ENCODE peak calls at places on chromosomes 7 and 10, in eight cellular contexts. D is suprapubic skin, C is mammary epithelial cell, F is sigmoid colon, K is neural crest cell, R is GM10248, W is endothelial cell, N is A549. M is an unnamed sample.

GRCh38 chr7:65809982-65810288 is 62.9 kb upstream of the VKORC1L1 start:
- DNase-seq in D (no peak), C (no peak), F (no peak), K (no peak), R (no peak), W (no peak), N (no peak), M (no peak)

GRCh38 chr7:130127404-130128395 is 57.4 kb downstream of the KLHDC10 start:
- DNase-seq in D (no peak), C (no peak), F (no peak), K (no peak), R (no peak), W (no peak), N (no peak), M (no peak)

GRCh38 chr10:51895209-51895608 is 195.8 kb upstream of the CSTF2T start:
- DNase-seq in D (peak), C (peak), F (peak), K (no peak), R (no peak), W (no peak), N (no peak), M (peak)

GRCh38 chr7:71173955-71174354 is 42.0 kb downstream of the GALNT17 start:
- DNase-seq in D (no peak), C (no peak), F (no peak), K (no peak), R (no peak), W (no peak), N (no peak), M (peak)

GRCh38 chr10:79063661-79064490 is 4.9 kb upstream of the ZMIZ1 start:
- DNase-seq in D (peak), C (no peak), F (peak), K (no peak), R (no peak), W (no peak), N (no peak), M (no peak)

GRCh38 chr7:142873281-142873784 is 12.2 kb downstream of the TRPV6 start:
- DNase-seq in D (peak), C (no peak), F (no peak), K (no peak), R (peak), W (peak), N (peak), M (no peak)

GRCh38 chr10:44673245-44673999 is 237.7 kb upstream of the TMEM72 start:
- DNase-seq in D (no peak), C (no peak), F (no peak), K (no peak), R (no peak), W (no peak), N (no peak), M (no peak)

GRCh38 chr10:3853547-3853989 is 68.6 kb upstream of the KLF6 start:
- DNase-seq in D (no peak), C (no peak), F (peak), K (no peak), R (no peak), W (no peak), N (no peak), M (no peak)

GRCh38 chr10:12663863-12664262 is 314.5 kb downstream of the CAMK1D start:
- DNase-seq in D (no peak), C (no peak), F (no peak), K (no peak), R (no peak), W (no peak), N (no peak), M (no peak)

GRCh38 chr10:11525503-11525902 is 85.9 kb downstream of the USP6NL start:
- DNase-seq in D (no peak), C (no peak), F (peak), K (no peak), R (no peak), W (no peak), N (no peak), M (no peak)

GRCh38 chr10:62993121-62993520 is 140.0 kb upstream of the NRBF2 start:
- DNase-seq in D (no peak), C (peak), F (no peak), K (no peak), R (no peak), W (no peak), N (no peak), M (no peak)

GRCh38 chr10:79069325-79070090 is 742 bp downstream of the ZMIZ1 start:
- DNase-seq in D (no peak), C (peak), F (peak), K (peak), R (peak), W (peak), N (peak), M (peak)

GRCh38 chr7:38291117-38291647 is 17.7 kb upstream of the TARP start:
- DNase-seq in D (no peak), C (no peak), F (no peak), K (no peak), R (peak), W (no peak), N (no peak), M (no peak)

GRCh38 chr10:8013011-8013410 is 41.5 kb upstream of the GATA3 start:
- DNase-seq in D (no peak), C (no peak), F (no peak), K (no peak), R (no peak), W (no peak), N (peak), M (no peak)

GRCh38 chr10:110010076-110011069 is 2.6 kb downstream of the ADD3 start:
- DNase-seq in D (no peak), C (no peak), F (no peak), K (no peak), R (no peak), W (no peak), N (no peak), M (no peak)

GRCh38 chr7:131898418-131898817 is 342.0 kb upstream of the PODXL start:
- DNase-seq in D (no peak), C (peak), F (no peak), K (no peak), R (no peak), W (no peak), N (no peak), M (peak)

GRCh38 chr10:6120691-6121090 is 31.9 kb downstream of the RBM17 start:
- DNase-seq in D (no peak), C (no peak), F (peak), K (no peak), R (no peak), W (no peak), N (no peak), M (no peak)

GRCh38 chr7:29480456-29480855 is 83.2 kb upstream of the PRR15 start:
- DNase-seq in D (no peak), C (no peak), F (peak), K (no peak), R (no peak), W (no peak), N (no peak), M (no peak)

GRCh38 chr7:11737723-11738122 is 94.3 kb downstream of the THSD7A start:
- DNase-seq in D (no peak), C (no peak), F (no peak), K (no peak), R (no peak), W (no peak), N (no peak), M (peak)

GRCh38 chr10:104332243-104333036 is 5.8 kb downstream of the ITPRIP start:
- DNase-seq in D (peak), C (no peak), F (peak), K (no peak), R (no peak), W (no peak), N (no peak), M (no peak)

GRCh38 chr7:102291056-102291915 is 4.6 kb downstream of the SH2B2 start:
- DNase-seq in D (no peak), C (peak), F (no peak), K (no peak), R (peak), W (no peak), N (no peak), M (no peak)

GRCh38 chr10:109956454-109957091 is 33.3 kb upstream of the XPNPEP1 start:
- DNase-seq in D (no peak), C (no peak), F (no peak), K (peak), R (peak), W (peak), N (peak), M (peak)

GRCh38 chr7:149714910-149715471 is 58.4 kb downstream of the ZNF467 start:
- DNase-seq in D (peak), C (peak), F (peak), K (no peak), R (no peak), W (no peak), N (no peak), M (no peak)

GRCh38 chr7:130141161-130141857 is 63.9 kb downstream of the TMEM209 start:
- DNase-seq in D (no peak), C (no peak), F (peak), K (peak), R (peak), W (peak), N (no peak), M (no peak)

GRCh38 chr10:19801369-19801768 is 14.9 kb upstream of the PLXDC2 start:
- DNase-seq in D (no peak), C (no peak), F (no peak), K (no peak), R (no peak), W (no peak), N (no peak), M (no peak)

GRCh38 chr7:72438491-72438890 is 26.4 kb upstream of the CALN1 start:
- DNase-seq in D (no peak), C (no peak), F (no peak), K (no peak), R (no peak), W (no peak), N (no peak), M (no peak)

GRCh38 chr10:113980408-113981087 is 63.1 kb upstream of the ADRB1 start:
- DNase-seq in D (no peak), C (no peak), F (no peak), K (no peak), R (no peak), W (no peak), N (peak), M (peak)
- TF ChIP-seq CTCF in D (no peak), C (peak), F (no peak), K (peak), R (peak), W (no peak), N (peak), M (no peak)

GRCh38 chr7:1058821-1059199 is 14.5 kb downstream of the GPR146 start:
- DNase-seq in D (no peak), C (no peak), F (no peak), K (no peak), R (no peak), W (no peak), N (no peak), M (no peak)
- TF ChIP-seq CTCF in D (no peak), C (no peak), F (no peak), K (no peak), R (no peak), W (no peak), N (no peak), M (no peak)

GRCh38 chr7:127107601-127108007 is 145.1 kb downstream of the GRM8 start:
- DNase-seq in D (no peak), C (peak), F (no peak), K (peak), R (peak), W (peak), N (peak), M (peak)
- TF ChIP-seq CTCF in D (no peak), C (peak), F (no peak), K (peak), R (no peak), W (peak), N (peak), M (peak)

GRCh38 chr7:106781828-106782544 is 83.1 kb upstream of the PIK3CG start:
- DNase-seq in D (no peak), C (no peak), F (no peak), K (no peak), R (no peak), W (no peak), N (no peak), M (no peak)

GRCh38 chr7:106777666-106778299 is 87.3 kb upstream of the PIK3CG start:
- DNase-seq in D (no peak), C (no peak), F (no peak), K (no peak), R (no peak), W (no peak), N (no peak), M (no peak)

GRCh38 chr7:106781007-106781406 is 84.1 kb upstream of the PIK3CG start:
- DNase-seq in D (no peak), C (no peak), F (no peak), K (no peak), R (no peak), W (no peak), N (no peak), M (no peak)

GRCh38 chr7:106778656-106779250 is 86.3 kb upstream of the PIK3CG start:
- DNase-seq in D (no peak), C (no peak), F (no peak), K (no peak), R (no peak), W (no peak), N (no peak), M (no peak)

DNA sequence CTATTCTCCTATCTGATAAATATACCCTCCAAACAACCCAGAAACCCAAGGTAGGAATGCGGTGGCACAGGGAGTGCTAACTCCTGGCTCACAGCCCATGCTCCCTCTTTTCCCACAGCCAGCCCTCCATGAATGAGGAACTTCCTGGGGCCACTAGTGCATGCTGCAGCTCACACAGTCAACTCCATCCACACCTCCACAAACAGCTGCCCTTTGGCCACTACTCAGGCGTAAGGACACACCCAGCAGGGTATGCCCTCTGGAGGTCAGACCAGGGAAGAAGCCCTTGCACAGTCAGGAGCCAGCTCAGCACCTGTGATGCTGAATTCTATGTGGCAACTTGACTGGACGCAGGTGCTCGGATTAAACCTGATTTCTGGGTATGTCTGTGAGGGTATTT is 85.2 kb upstream of the PIK3CG start:
- DNase-seq in D (no peak), C (no peak), F (no peak), K (no peak), R (no peak), W (peak), N (peak), M (peak)
- TF ChIP-seq CTCF in D (no peak), C (peak), F (no peak), K (peak), R (no peak), W (no peak), N (no peak), M (no peak)

GRCh38 chr10:43206391-43207235 is 60.3 kb downstream of the RASGEF1A start:
- DNase-seq in D (peak), C (no peak), F (peak), K (no peak), R (no peak), W (peak), N (no peak), M (no peak)

GRCh38 chr10:43204394-43204942 is 62.4 kb downstream of the RASGEF1A start:
- DNase-seq in D (no peak), C (no peak), F (peak), K (no peak), R (no peak), W (peak), N (no peak), M (no peak)

GRCh38 chr10:43205681-43206390 is 61.0 kb downstream of the RASGEF1A start:
- DNase-seq in D (peak), C (no peak), F (peak), K (no peak), R (no peak), W (peak), N (no peak), M (no peak)

GRCh38 chr10:43203491-43204393 is 63.1 kb downstream of the RASGEF1A start:
- DNase-seq in D (peak), C (no peak), F (peak), K (peak), R (no peak), W (peak), N (peak), M (no peak)

GRCh38 chr10:43204943-43205671 is 61.8 kb downstream of the RASGEF1A start:
- DNase-seq in D (peak), C (peak), F (peak), K (peak), R (peak), W (peak), N (peak), M (peak)
- TF ChIP-seq CTCF in D (no peak), C (peak), F (no peak), K (peak), R (peak), W (peak), N (peak), M (peak)

GRCh38 chr7:84546403-84546802 is 351.8 kb upstream of the SEMA3A start:
- DNase-seq in D (no peak), C (no peak), F (no peak), K (no peak), R (no peak), W (no peak), N (no peak), M (no peak)
- TF ChIP-seq CTCF in D (no peak), C (no peak), F (no peak), K (no peak), R (no peak), W (no peak), N (no peak), M (no peak)

GRCh38 chr10:102628451-102628911 is 15.8 kb upstream of the TRIM8 start:
- DNase-seq in D (no peak), C (peak), F (peak), K (no peak), R (no peak), W (no peak), N (no peak), M (peak)
- TF ChIP-seq CTCF in D (no peak), C (peak), F (no peak), K (no peak), R (no peak), W (no peak), N (no peak), M (no peak)

DNA sequence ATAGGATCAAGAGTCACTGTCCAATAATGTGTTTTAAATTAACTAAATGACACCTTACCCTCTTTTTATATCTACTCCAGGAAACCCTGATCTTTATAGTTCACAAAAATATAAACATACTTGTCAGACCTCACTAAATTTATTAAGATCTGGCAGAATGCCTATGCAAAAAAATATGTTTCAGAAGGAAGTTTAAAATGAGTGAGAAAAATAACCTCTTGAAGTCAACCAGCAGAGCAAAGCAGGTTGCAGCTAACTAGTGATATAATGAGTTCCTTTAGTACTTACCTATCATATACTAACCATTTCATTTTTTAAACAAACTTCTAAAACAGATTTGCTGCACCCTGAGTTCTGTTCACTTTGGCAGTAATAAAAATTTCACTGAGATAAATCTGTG is 14.0 kb upstream of the HGF start:
- DNase-seq in D (no peak), C (no peak), F (no peak), K (no peak), R (no peak), W (no peak), N (no peak), M (no peak)
- TF ChIP-seq CTCF in D (no peak), C (no peak), F (no peak), K (no peak), R (no peak), W (no peak), N (no peak), M (no peak)

GRCh38 chr7:87926581-87927461 is 7.2 kb upstream of the ADAM22 start:
- DNase-seq in D (no peak), C (peak), F (no peak), K (no peak), R (peak), W (no peak), N (no peak), M (no peak)
- TF ChIP-seq CTCF in D (no peak), C (no peak), F (no peak), K (no peak), R (peak), W (peak), N (no peak), M (no peak)

DNA sequence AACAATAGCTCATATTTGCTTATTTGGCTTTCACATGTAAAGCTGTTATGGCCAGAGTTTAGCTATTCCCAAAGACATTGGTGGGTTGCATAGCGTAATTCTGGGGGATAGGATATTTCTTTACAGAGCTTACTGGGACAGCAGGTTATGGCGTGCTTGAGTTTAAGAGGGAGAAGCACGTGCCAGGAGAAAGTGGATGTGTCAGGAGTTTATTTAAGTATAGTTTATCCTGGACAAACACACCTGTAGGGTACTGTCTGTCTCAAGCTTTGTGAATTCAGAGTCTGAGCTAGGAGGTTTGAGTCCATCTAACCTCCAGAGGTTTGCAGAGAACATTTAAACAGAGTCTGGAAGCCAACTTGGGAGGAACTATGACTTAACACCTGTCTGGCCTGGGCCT is 21.3 kb downstream of the GBF1 start:
- DNase-seq in D (no peak), C (no peak), F (no peak), K (no peak), R (no peak), W (no peak), N (no peak), M (no peak)
- TF ChIP-seq CTCF in D (no peak), C (no peak), F (no peak), K (no peak), R (no peak), W (no peak), N (no peak), M (no peak)

M was measured in MCF 10A.